ENCODE peak calls at places on chromosomes 12 and 14, in five cellular contexts. M is Calu3; T is kidney epithelial cell; A is transverse colon; H is effector memory CD4-positive, alpha-beta T cell. D is an unnamed sample.

GRCh38 chr12:54526800-54527630 is 22.4 kb upstream of the PDE1B start:
- DNase-seq in M (peak), T (no peak), H (no peak), A (peak), D (peak)

GRCh38 chr14:71243697-71244096 is 336.4 kb downstream of the PCNX1 start:
- DNase-seq in H (no peak), A (no peak), M (no peak), T (no peak), D (no peak)

GRCh38 chr14:52391866-52392600 is 77.9 kb downstream of the PTGER2 start:
- DNase-seq in T (peak), M (no peak), A (no peak), H (no peak), D (no peak)

GRCh38 chr12:4223273-4223855 is 50.2 kb upstream of the CCND2 start:
- DNase-seq in T (no peak), A (no peak), H (no peak), M (no peak), D (no peak)

GRCh38 chr12:113048716-113049127 is 7.8 kb upstream of the DTX1 start:
- DNase-seq in A (peak), T (peak), H (peak), M (peak), D (peak)

GRCh38 chr12:132451172-132451835 is 38.6 kb upstream of the FBRSL1 start:
- DNase-seq in A (no peak), H (no peak), M (no peak), T (no peak), D (no peak)

GRCh38 chr12:112116232-112117060 is 7.9 kb upstream of the NAA25 start:
- DNase-seq in T (no peak), A (peak), H (no peak), M (peak), D (peak)

GRCh38 chr12:2479866-2480510 is 314.8 kb upstream of the FKBP4 start:
- DNase-seq in A (no peak), M (no peak), H (no peak), T (no peak), D (no peak)

GRCh38 chr12:2443766-2444165 is 351.0 kb upstream of the FKBP4 start:
- DNase-seq in A (no peak), M (no peak), T (no peak), H (no peak), D (no peak)

GRCh38 chr14:72904840-72905561 is 11.1 kb upstream of the DPF3 start:
- DNase-seq in T (no peak), A (peak), H (no peak), M (peak), D (peak)

GRCh38 chr12:124174406-124174805 is 120.5 kb upstream of the RFLNA start:
- DNase-seq in T (no peak), H (no peak), M (no peak), A (no peak), D (no peak)

GRCh38 chr14:93953263-93953662 is 23.1 kb downstream of the ASB2 start:
- DNase-seq in H (no peak), T (no peak), M (no peak), A (peak), D (no peak)

GRCh38 chr12:13897811-13898210 is 83.6 kb downstream of the GRIN2B start:
- DNase-seq in T (no peak), A (no peak), M (no peak), H (no peak), D (no peak)

GRCh38 chr12:26369588-26369987 is 174.2 kb downstream of the SSPN start:
- DNase-seq in H (no peak), M (no peak), T (peak), A (no peak), D (peak)

GRCh38 chr12:46209914-46210834 is 58.7 kb downstream of the SLC38A1 start:
- DNase-seq in H (peak), T (no peak), A (peak), M (peak), D (no peak)

GRCh38 chr14:94122438-94122837 is 7.0 kb downstream of the IFI27L2 start:
- DNase-seq in M (no peak), T (no peak), A (no peak), H (no peak), D (no peak)

GRCh38 chr12:4164591-4165558 is 108.7 kb upstream of the CCND2 start:
- DNase-seq in T (peak), M (no peak), A (peak), H (peak), D (peak)

GRCh38 chr12:82314406-82314892 is 43.7 kb downstream of the CCDC59 start:
- DNase-seq in M (peak), T (no peak), H (no peak), A (peak), D (no peak)

GRCh38 chr12:108772896-108773797 is 41.8 kb upstream of the CORO1C start:
- DNase-seq in M (no peak), T (no peak), A (no peak), H (no peak), D (no peak)